ENCODE peak calls at places on chromosomes 13 and 19, in five cellular contexts. E, T, Y, O and W are unnamed samples. For H3K9me3, the result is how much of the 10 kb centered on the place peaks cover.

GRCh38 chr13:83340170-83340569 is 542.1 kb downstream of the SLITRK1 start:
- DNase-seq in E (no peak), T (no peak), Y (no peak), O (no peak), W (no peak)

GRCh38 chr13:97875218-97875617 is 78.3 kb upstream of the IPO5 start:
- DNase-seq in E (no peak), T (no peak), Y (no peak), O (no peak), W (no peak)

GRCh38 chr13:51241720-51242119 is 19.5 kb downstream of the FAM124A start:
- DNase-seq in E (peak), T (no peak), Y (peak), O (no peak), W (peak)

GRCh38 chr13:26534036-26534726 is 23.3 kb upstream of the WASF3 start:
- DNase-seq in E (no peak), T (no peak), Y (no peak), O (no peak), W (no peak)

GRCh38 chr13:58376349-58376748 is 744.8 kb downstream of the PCDH17 start:
- DNase-seq in E (no peak), T (no peak), Y (no peak), O (no peak), W (no peak)

GRCh38 chr13:88086577-88086976 is 415.4 kb downstream of the SLITRK5 start:
- DNase-seq in E (no peak), T (no peak), Y (no peak), O (no peak), W (no peak)

GRCh38 chr13:98942485-98942884 is 35.4 kb downstream of the DOCK9 start:
- DNase-seq in E (no peak), T (no peak), Y (no peak), O (no peak), W (no peak)

GRCh38 chr13:23321534-23322241 is 111.8 kb downstream of the SACS start:
- DNase-seq in E (peak), T (no peak), Y (peak), O (peak), W (no peak)

GRCh38 chr19:29549105-29550070 is 23.6 kb downstream of the VSTM2B start:
- DNase-seq in E (no peak), T (no peak), Y (no peak), O (no peak), W (no peak)

GRCh38 chr19:23996549-23996948 is 81.9 kb downstream of the ZNF726 start:
- DNase-seq in E (no peak), T (no peak), Y (no peak), O (no peak), W (no peak)

GRCh38 chr19:54100560-54100959 is at the start of gene OSCAR:
- DNase-seq in E (no peak), T (no peak), Y (no peak), O (no peak), W (peak)

GRCh38 chr13:52455677-52456041 is 381 bp downstream of the CKAP2 start:
- DNase-seq in E (peak), T (peak), Y (peak), O (peak), W (peak)

GRCh38 chr19:38132781-38133180 is 91.2 kb downstream of the DPF1 start:
- DNase-seq in E (no peak), T (no peak), Y (no peak), O (no peak), W (no peak)

GRCh38 chr19:13637664-13638063 is 126.7 kb upstream of the MRI1 start:
- DNase-seq in E (no peak), T (no peak), Y (no peak), O (no peak), W (no peak)

GRCh38 chr13:31773538-31773937 is 34.2 kb downstream of the RXFP2 start:
- DNase-seq in E (no peak), T (no peak), Y (no peak), O (no peak), W (no peak)

GRCh38 chr19:7870571-7871279 is 3.5 kb downstream of the PRR36 start:
- DNase-seq in E (peak), T (peak), Y (peak), O (no peak), W (peak)

GRCh38 chr13:49495783-49496762 is at the start of gene PHF11:
- DNase-seq in E (peak), T (peak), Y (peak), O (peak), W (peak)

GRCh38 chr19:44260343-44260681 is 626 bp downstream of the ZNF233 start:
- DNase-seq in E (peak), T (no peak), Y (no peak), O (no peak), W (no peak)

GRCh38 chr19:51690359-51691121 is 2.6 kb upstream of the SPACA6 start:
- DNase-seq in E (peak), T (peak), Y (peak), O (peak), W (peak)

GRCh38 chr13:46321494-46322225 is 65.4 kb downstream of the RUBCNL start:
- DNase-seq in E (peak), T (peak), Y (peak), O (peak), W (peak)

GRCh38 chr19:966481-967088 is 17.6 kb upstream of the WDR18 start:
- DNase-seq in E (no peak), T (no peak), Y (no peak), O (no peak), W (no peak)

GRCh38 chr13:111650626-111651025 is 330.2 kb downstream of the TEX29 start:
- DNase-seq in E (no peak), T (no peak), Y (no peak), O (no peak), W (no peak)

DNA sequence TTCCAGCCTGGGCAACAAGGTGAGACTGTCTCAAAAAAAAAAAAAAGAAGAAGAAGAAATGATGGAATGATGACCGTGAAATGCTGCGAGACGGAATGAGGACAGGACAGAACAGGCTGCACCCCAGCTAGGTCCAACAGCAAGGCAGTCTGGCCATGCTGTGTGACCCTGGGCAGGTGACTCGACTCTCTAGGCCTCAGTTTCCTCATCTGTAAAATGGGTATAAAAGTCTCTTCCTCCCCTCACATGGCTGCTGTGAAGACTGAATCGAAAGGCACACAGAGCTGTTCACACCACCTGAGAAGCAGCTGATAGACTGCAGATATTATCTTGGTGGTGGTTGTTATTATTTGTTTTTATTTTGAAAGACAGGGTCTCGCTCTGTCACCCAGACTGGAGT is 22.3 kb downstream of the PTPRS start:
- DNase-seq in E (no peak), T (no peak), Y (no peak), O (no peak), W (no peak)
- TF ChIP-seq CTCF in E (no peak), T (no peak), Y (no peak), O (no peak), W (no peak)

GRCh38 chr19:27674701-27675100 is 1538.2 kb downstream of the UQCRFS1 start:
- DNase-seq in E (no peak), T (no peak), Y (no peak), O (no peak), W (no peak)

GRCh38 chr19:27673986-27674385 is 1539.0 kb downstream of the UQCRFS1 start:
- DNase-seq in E (no peak), T (no peak), Y (no peak), O (no peak), W (no peak)

GRCh38 chr19:27672309-27673047 is 1540.5 kb downstream of the UQCRFS1 start:
- DNase-seq in E (no peak), T (no peak), Y (no peak), O (peak), W (no peak)

GRCh38 chr19:27675771-27676170 is 1537.2 kb downstream of the UQCRFS1 start:
- DNase-seq in E (no peak), T (no peak), Y (no peak), O (no peak), W (no peak)

DNA sequence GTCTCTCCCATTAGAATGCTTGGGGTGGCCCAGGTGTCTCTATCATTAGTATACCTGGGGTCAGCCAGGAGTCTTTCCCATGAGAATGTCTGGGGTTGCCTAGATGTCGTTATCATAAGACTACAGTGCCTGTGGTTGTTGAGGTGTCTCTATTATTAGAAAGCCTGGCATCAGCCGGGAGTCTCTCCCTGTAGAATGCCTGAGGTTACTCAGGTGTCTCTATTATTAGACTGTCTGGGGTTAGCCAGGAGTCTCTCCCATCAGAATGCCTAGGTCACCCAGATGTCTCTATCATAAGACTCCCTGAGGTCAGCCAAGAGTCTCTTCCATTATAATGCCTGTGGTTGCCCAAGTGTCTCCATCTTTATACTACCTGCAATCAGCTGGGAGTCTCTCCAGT is 1541.1 kb downstream of the UQCRFS1 start:
- DNase-seq in E (no peak), T (no peak), Y (no peak), O (no peak), W (no peak)
- H3K9me3 ChIP-seq in E (under half), T (under half), Y (under half), O (under half), W (under half)

GRCh38 chr13:39618546-39618945 is 15.6 kb upstream of the LHFPL6 start:
- DNase-seq in E (no peak), T (no peak), Y (no peak), O (no peak), W (no peak)
- H3K4me3 ChIP-seq in E (no peak), T (no peak), Y (no peak), O (no peak), W (no peak)

GRCh38 chr13:113017506-113018215 is 48.6 kb downstream of the MCF2L start:
- DNase-seq in E (no peak), T (no peak), Y (no peak), O (no peak), W (no peak)

GRCh38 chr13:113014752-113015745 is 46.0 kb downstream of the MCF2L start:
- DNase-seq in E (no peak), T (no peak), Y (no peak), O (no peak), W (no peak)

GRCh38 chr13:113013878-113014751 is 45.1 kb downstream of the MCF2L start:
- DNase-seq in E (no peak), T (no peak), Y (no peak), O (no peak), W (no peak)

GRCh38 chr13:113016526-113017295 is 47.7 kb downstream of the MCF2L start:
- DNase-seq in E (no peak), T (no peak), Y (no peak), O (no peak), W (no peak)

DNA sequence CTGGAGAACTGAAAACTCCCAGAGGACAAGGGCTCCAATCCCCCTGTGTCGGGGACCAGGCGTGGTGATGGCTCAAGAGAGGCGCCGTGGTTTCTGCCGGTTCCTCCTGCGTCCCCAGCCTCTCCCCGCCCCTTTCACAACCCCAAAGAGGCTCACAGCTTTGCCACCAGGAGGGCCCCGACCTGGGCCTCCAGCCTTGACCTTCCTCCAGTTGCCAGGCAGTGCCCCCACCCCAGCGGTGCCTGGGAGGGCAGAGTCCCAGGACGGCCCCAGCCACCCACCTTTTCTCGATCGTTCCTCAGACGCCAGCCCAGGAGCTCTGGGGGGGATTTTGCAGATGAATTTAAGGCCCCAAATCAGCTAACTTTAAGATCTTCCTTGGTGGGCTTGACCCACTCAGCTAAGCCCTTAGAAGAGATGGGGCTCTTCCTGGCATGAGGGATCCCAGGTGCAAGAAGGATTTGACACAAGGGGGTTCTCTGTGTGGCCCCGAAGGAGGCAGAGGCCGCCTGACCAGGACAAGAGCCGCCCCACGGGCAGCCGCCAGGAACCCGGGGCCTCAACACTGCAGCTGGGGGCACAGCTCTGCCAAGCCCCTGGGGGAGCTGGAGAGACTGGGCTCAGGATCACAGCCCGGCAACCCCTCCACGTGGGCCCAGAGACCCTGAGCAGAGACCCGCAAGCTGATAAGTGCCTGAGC is 47.0 kb downstream of the MCF2L start:
- DNase-seq in E (no peak), T (no peak), Y (no peak), O (no peak), W (no peak)
- TF ChIP-seq CTCF in E (no peak), T (no peak), Y (no peak), O (no peak), W (no peak)

GRCh38 chr19:36236304-36236945 is 21.5 kb downstream of the ZNF146 start:
- DNase-seq in E (no peak), T (no peak), Y (no peak), O (no peak), W (no peak)

GRCh38 chr19:36236946-36237310 is 22.0 kb downstream of the ZNF146 start:
- DNase-seq in E (no peak), T (no peak), Y (no peak), O (no peak), W (no peak)
- H3K9me3 ChIP-seq in E (under half), T (half or more), Y (under half), O (under half), W (under half)